ENCODE peak calls at places on chromosomes 11 and 22, in eight cellular contexts. Z is GM19239, G is fibroblast of lung, U is prostate gland, M is iris pigment epithelial cell, R is nephron progenitor cell, H is EL, S is RWPE1. J is an unnamed sample.

GRCh38 chr11:118267486-118267885 is 3.4 kb upstream of the MPZL2 start:
- DNase-seq in Z (no peak), G (no peak), U (no peak), M (no peak), R (no peak), H (no peak), S (peak; percentile 33), J (no peak)

GRCh38 chr11:133830931-133831907 is 14.1 kb downstream of the SPATA19 start:
- DNase-seq in Z (no peak), G (no peak), U (no peak), M (no peak), R (no peak), H (no peak), S (no peak), J (no peak)

GRCh38 chr22:45602824-45603301 is 68.8 kb upstream of the ATXN10 start:
- DNase-seq in Z (no peak), G (peak; percentile 59), U (no peak), M (no peak), R (no peak), H (peak; percentile 87), S (peak; percentile 31), J (no peak)

GRCh38 chr11:69401715-69402114 is 79.7 kb upstream of the LINC01488 start:
- DNase-seq in Z (no peak), G (no peak), U (no peak), M (no peak), R (no peak), H (no peak), S (no peak), J (no peak)

GRCh38 chr11:48036011-48036410 is 55.7 kb downstream of the PTPRJ start:
- DNase-seq in Z (no peak), G (peak; percentile 43), U (no peak), M (peak; percentile 38), R (peak; percentile 24), H (peak; percentile 21), S (no peak), J (no peak)

GRCh38 chr11:113531078-113531477 is 55.9 kb upstream of the DRD2 start:
- DNase-seq in Z (no peak), G (no peak), U (no peak), M (no peak), R (no peak), H (no peak), S (no peak), J (no peak)

GRCh38 chr11:73236879-73237278 is 18.8 kb downstream of the P2RY2 start:
- DNase-seq in Z (peak; percentile 63), G (no peak), U (no peak), M (peak; percentile 43), R (peak; percentile 64), H (peak; percentile 43), S (peak; percentile 44), J (no peak)

GRCh38 chr11:46003647-46004046 is 81.2 kb downstream of the LARGE2 start:
- DNase-seq in Z (no peak), G (peak; percentile 32), U (no peak), M (peak; percentile 34), R (no peak), H (peak; percentile 20), S (no peak), J (no peak)

GRCh38 chr11:120867531-120867930 is 156.4 kb upstream of the TBCEL start:
- DNase-seq in Z (no peak), G (no peak), U (no peak), M (no peak), R (no peak), H (no peak), S (no peak), J (no peak)

GRCh38 chr11:114086394-114086793 is 26.9 kb downstream of the ZBTB16 start:
- DNase-seq in Z (no peak), G (no peak), U (no peak), M (no peak), R (no peak), H (no peak), S (no peak), J (no peak)

GRCh38 chr11:3627291-3627690 is 14.5 kb downstream of the ART5 start:
- DNase-seq in Z (no peak), G (peak; percentile 53), U (no peak), M (peak; percentile 59), R (no peak), H (peak; percentile 91), S (no peak), J (no peak)

GRCh38 chr22:50190182-50190951 is 4.7 kb downstream of the TRABD start:
- DNase-seq in Z (peak; percentile 74), G (peak; percentile 55), U (peak; percentile 68), M (peak; percentile 63), R (peak; percentile 48), H (peak; percentile 61), S (peak; percentile 62), J (peak; percentile 76)

GRCh38 chr11:113587318-113587739 is 112.1 kb upstream of the DRD2 start:
- DNase-seq in Z (no peak), G (peak; percentile 48), U (no peak), M (no peak), R (no peak), H (peak; percentile 71), S (no peak), J (no peak)

GRCh38 chr22:31343235-31344191 is 2.6 kb downstream of the PATZ1 start:
- DNase-seq in Z (peak; percentile 18), G (no peak), U (peak; percentile 89), M (no peak), R (peak; percentile 63), H (peak; percentile 54), S (peak; percentile 33), J (peak; percentile 81)

GRCh38 chr11:65890324-65891179 is at the start of gene CCDC85B:
- DNase-seq in Z (peak; percentile 78), G (peak; percentile 95), U (peak; percentile 98), M (peak; percentile 96), R (peak; percentile 97), H (peak; percentile 97), S (peak; percentile 95), J (peak; percentile 99)

GRCh38 chr11:93921695-93922468 is 71.5 kb upstream of the VSTM5 start:
- DNase-seq in Z (peak; percentile 37), G (peak; percentile 64), U (no peak), M (peak; percentile 70), R (peak; percentile 49), H (peak; percentile 73), S (peak; percentile 63), J (peak; percentile 15)

GRCh38 chr11:19992162-19992561 is 168.1 kb downstream of the DBX1 start:
- DNase-seq in Z (no peak), G (no peak), U (no peak), M (no peak), R (no peak), H (no peak), S (no peak), J (no peak)

GRCh38 chr22:24601217-24602104 is 1.5 kb upstream of the GGT1 start:
- DNase-seq in Z (no peak), G (no peak), U (no peak), M (no peak), R (no peak), H (no peak), S (no peak), J (peak; percentile 86)

GRCh38 chr11:22624742-22625447 is 728 bp downstream of the FANCF start:
- DNase-seq in Z (peak; percentile 7), G (peak; percentile 70), U (peak; percentile 74), M (peak; percentile 60), R (peak; percentile 67), H (peak; percentile 55), S (peak; percentile 0), J (peak; percentile 64)

GRCh38 chr22:27993774-27994350 is 74.8 kb upstream of the PITPNB start:
- DNase-seq in Z (no peak), G (no peak), U (no peak), M (no peak), R (no peak), H (no peak), S (no peak), J (no peak)

GRCh38 chr11:134442246-134442645 is 30.2 kb upstream of the B3GAT1 start:
- DNase-seq in Z (no peak), G (no peak), U (no peak), M (no peak), R (no peak), H (no peak), S (no peak), J (no peak)

GRCh38 chr11:76671236-76671590 is 666 bp upstream of the LRRC32 start:
- DNase-seq in Z (no peak), G (no peak), U (no peak), M (no peak), R (no peak), H (no peak), S (no peak), J (no peak)

GRCh38 chr22:39960791-39961746 is 872 bp downstream of the TMA7B start:
- DNase-seq in Z (peak; percentile 66), G (peak; percentile 99), U (no peak), M (peak; percentile 100), R (no peak), H (peak; percentile 95), S (no peak), J (peak; percentile 34)

GRCh38 chr11:93100211-93100610 is 97.6 kb downstream of the SLC36A4 start:
- DNase-seq in Z (no peak), G (peak; percentile 67), U (no peak), M (peak; percentile 54), R (no peak), H (peak; percentile 69), S (no peak), J (no peak)

GRCh38 chr11:111797145-111797581 is 31.0 kb upstream of the PPP2R1B start:
- DNase-seq in Z (no peak), G (peak; percentile 41), U (peak; percentile 11), M (peak; percentile 66), R (no peak), H (peak; percentile 58), S (no peak), J (no peak)

GRCh38 chr11:68763926-68764657 is 12.8 kb upstream of the TESMIN start:
- DNase-seq in Z (no peak), G (no peak), U (no peak), M (no peak), R (no peak), H (no peak), S (no peak), J (no peak)

GRCh38 chr11:10407055-10407454 is 48.0 kb upstream of the AMPD3 start:
- DNase-seq in Z (no peak), G (peak; percentile 35), U (no peak), M (peak; percentile 45), R (no peak), H (peak; percentile 86), S (peak; percentile 66), J (no peak)

GRCh38 chr11:9219115-9219514 is 46.0 kb downstream of the DENND5A start:
- DNase-seq in Z (no peak), G (peak; percentile 79), U (no peak), M (peak; percentile 69), R (no peak), H (no peak), S (no peak), J (no peak)

GRCh38 chr11:104653011-104653806 is 245.1 kb downstream of the CASP12 start:
- DNase-seq in Z (no peak), G (peak; percentile 71), U (no peak), M (peak; percentile 55), R (no peak), H (peak; percentile 2), S (no peak), J (peak; percentile 10)

GRCh38 chr11:99275521-99275920 is 254.8 kb downstream of the CNTN5 start:
- DNase-seq in Z (no peak), G (no peak), U (no peak), M (no peak), R (no peak), H (no peak), S (no peak), J (no peak)

GRCh38 chr22:43798492-43798891 is 13.6 kb downstream of the EFCAB6 start:
- DNase-seq in Z (peak; percentile 18), G (peak; percentile 50), U (no peak), M (no peak), R (no peak), H (no peak), S (no peak), J (no peak)

GRCh38 chr11:1082346-1082727 is 7.7 kb downstream of the MUC2 start:
- DNase-seq in Z (no peak), G (no peak), U (no peak), M (no peak), R (no peak), H (no peak), S (no peak), J (no peak)

GRCh38 chr11:132685174-132685611 is 847.1 kb downstream of the OPCML start:
- DNase-seq in Z (no peak), G (peak; percentile 94), U (no peak), M (peak; percentile 71), R (no peak), H (peak; percentile 92), S (no peak), J (no peak)

GRCh38 chr11:17544181-17544622 is at the start of gene USH1C:
- DNase-seq in Z (no peak), G (no peak), U (no peak), M (no peak), R (peak; percentile 70), H (no peak), S (peak; percentile 46), J (peak; percentile 64)

J was measured in mucosa of gallbladder.